ENCODE peak calls at places on chromosomes 2 and 18, in six cellular contexts. R is kidney tubule cell, L is AG04450, K is occipital lobe, J is NCI-H1105, G is BE2C. I is an unnamed sample.
A peak's percentile ranks its signal among the peaks of the same experiment; 100 is the strongest.

GRCh38 chr2:37378411-37378810 is 34.0 kb downstream of the QPCT start:
- DNase-seq in R (peak; percentile 89), L (no peak), K (no peak), J (no peak), G (no peak), I (no peak)

GRCh38 chr2:156399950-156400703 is 36.1 kb upstream of the GPD2 start:
- DNase-seq in R (peak; percentile 88), L (peak; percentile 21), K (peak; percentile 73), J (peak; percentile 44), G (peak; percentile 69), I (peak; percentile 73)

GRCh38 chr18:7755753-7756475 is 188.8 kb downstream of the PTPRM start:
- DNase-seq in R (no peak), L (no peak), K (no peak), J (no peak), G (no peak), I (no peak)

GRCh38 chr2:240991378-240992263 is 6.8 kb upstream of the SNED1 start:
- DNase-seq in R (peak; percentile 97), L (peak; percentile 66), K (peak; percentile 86), J (no peak), G (peak; percentile 81), I (peak; percentile 80)

GRCh38 chr18:35010983-35011382 is 30.2 kb upstream of the MAPRE2 start:
- DNase-seq in R (no peak), L (no peak), K (no peak), J (no peak), G (no peak), I (no peak)

GRCh38 chr2:217610411-217610814 is 392.4 kb downstream of the TNS1 start:
- DNase-seq in R (no peak), L (no peak), K (no peak), J (no peak), G (no peak), I (no peak)

GRCh38 chr2:195514365-195514764 is 142.7 kb upstream of the SLC39A10 start:
- DNase-seq in R (peak; percentile 56), L (no peak), K (no peak), J (no peak), G (no peak), I (no peak)

GRCh38 chr2:15825276-15826060 is 114.9 kb upstream of the MYCN start:
- DNase-seq in R (no peak), L (no peak), K (no peak), J (no peak), G (no peak), I (no peak)

GRCh38 chr2:119011162-119011909 is 69.3 kb downstream of the MARCO start:
- DNase-seq in R (peak; percentile 64), L (no peak), K (peak; percentile 7), J (peak; percentile 52), G (peak; percentile 61), I (peak; percentile 59)

GRCh38 chr2:120586507-120587283 is 149.0 kb upstream of the GLI2 start:
- DNase-seq in R (no peak), L (no peak), K (no peak), J (no peak), G (no peak), I (no peak)

GRCh38 chr2:143833258-143833657 is 686.7 kb downstream of the ZEB2 start:
- DNase-seq in R (no peak), L (no peak), K (no peak), J (no peak), G (no peak), I (no peak)

GRCh38 chr2:82234283-82234682 is 1929.7 kb upstream of the LRRTM1 start:
- DNase-seq in R (no peak), L (no peak), K (no peak), J (no peak), G (no peak), I (no peak)

GRCh38 chr2:172106128-172106961 is 3.6 kb upstream of the DLX2 start:
- DNase-seq in R (peak; percentile 47), L (no peak), K (no peak), J (peak; percentile 40), G (peak; percentile 61), I (no peak)

GRCh38 chr2:236014408-236015131 is 153.6 kb downstream of the GBX2 start:
- DNase-seq in R (no peak), L (no peak), K (no peak), J (no peak), G (no peak), I (no peak)

GRCh38 chr2:74371421-74371820 is 8.7 kb downstream of the DCTN1 start:
- DNase-seq in R (no peak), L (no peak), K (no peak), J (no peak), G (no peak), I (no peak)

GRCh38 chr2:62382122-62382521 is 123.9 kb downstream of the TMEM17 start:
- DNase-seq in R (no peak), L (no peak), K (no peak), J (no peak), G (no peak), I (no peak)